ENCODE peak calls at places on chromosome 1, in nine cellular contexts. One of them, this sample, is unnamed.

GRCh38 chr1:14983277-14983676 is 170.3 kb upstream of the TMEM51 start:
- DNase-seq in IMR-90: no peak
- DNase-seq in lower lobe of right lung: no peak
- DNase-seq in substantia nigra: no peak
- DNase-seq in colonic mucosa: no peak
- DNase-seq in uterus: no peak
- DNase-seq in H9: no peak
- DNase-seq in epithelial cell of prostate: no peak
- DNase-seq in thoracic aorta: no peak
- DNase-seq in this sample: no peak

GRCh38 chr1:168202941-168203654 is 22.7 kb upstream of the SFT2D2 start:
- DNase-seq in IMR-90: peak
- DNase-seq in epithelial cell of prostate: no peak
- DNase-seq in uterus: peak
- DNase-seq in lower lobe of right lung: no peak
- DNase-seq in colonic mucosa: no peak
- DNase-seq in thoracic aorta: no peak
- DNase-seq in H9: no peak
- DNase-seq in substantia nigra: no peak
- DNase-seq in this sample: no peak

GRCh38 chr1:36667836-36668235 is 185.1 kb upstream of the CSF3R start:
- DNase-seq in uterus: no peak
- DNase-seq in epithelial cell of prostate: no peak
- DNase-seq in IMR-90: no peak
- DNase-seq in substantia nigra: no peak
- DNase-seq in colonic mucosa: no peak
- DNase-seq in lower lobe of right lung: no peak
- DNase-seq in H9: no peak
- DNase-seq in thoracic aorta: no peak
- DNase-seq in this sample: no peak

GRCh38 chr1:184069675-184070074 is 18.1 kb downstream of the TSEN15 start:
- DNase-seq in IMR-90: peak
- DNase-seq in uterus: no peak
- DNase-seq in substantia nigra: no peak
- DNase-seq in H9: no peak
- DNase-seq in colonic mucosa: no peak
- DNase-seq in thoracic aorta: no peak
- DNase-seq in lower lobe of right lung: no peak
- DNase-seq in epithelial cell of prostate: no peak
- DNase-seq in this sample: no peak

GRCh38 chr1:55280731-55281130 is 65.6 kb upstream of the USP24 start:
- DNase-seq in IMR-90: peak
- DNase-seq in H9: no peak
- DNase-seq in substantia nigra: no peak
- DNase-seq in uterus: no peak
- DNase-seq in lower lobe of right lung: no peak
- DNase-seq in thoracic aorta: no peak
- DNase-seq in epithelial cell of prostate: no peak
- DNase-seq in colonic mucosa: no peak
- DNase-seq in this sample: no peak

GRCh38 chr1:116569776-116570357 is 959 bp downstream of the CD58 start:
- DNase-seq in IMR-90: no peak
- DNase-seq in uterus: peak
- DNase-seq in H9: no peak
- DNase-seq in lower lobe of right lung: peak
- DNase-seq in substantia nigra: peak
- DNase-seq in colonic mucosa: peak
- DNase-seq in thoracic aorta: no peak
- DNase-seq in epithelial cell of prostate: no peak
- DNase-seq in this sample: no peak

GRCh38 chr1:201288007-201288406 is 4.7 kb downstream of the PKP1 start:
- DNase-seq in thoracic aorta: no peak
- DNase-seq in H9: no peak
- DNase-seq in colonic mucosa: no peak
- DNase-seq in substantia nigra: no peak
- DNase-seq in epithelial cell of prostate: no peak
- DNase-seq in IMR-90: no peak
- DNase-seq in uterus: no peak
- DNase-seq in lower lobe of right lung: no peak
- DNase-seq in this sample: no peak

GRCh38 chr1:89608627-89609338 is 24.1 kb upstream of the LRRC8C start:
- DNase-seq in substantia nigra: no peak
- DNase-seq in epithelial cell of prostate: no peak
- DNase-seq in colonic mucosa: no peak
- DNase-seq in lower lobe of right lung: no peak
- DNase-seq in H9: no peak
- DNase-seq in IMR-90: no peak
- DNase-seq in thoracic aorta: no peak
- DNase-seq in uterus: no peak
- DNase-seq in this sample: no peak

GRCh38 chr1:13927736-13928135 is 227.7 kb downstream of the PRDM2 start:
- DNase-seq in epithelial cell of prostate: no peak
- DNase-seq in H9: no peak
- DNase-seq in thoracic aorta: no peak
- DNase-seq in substantia nigra: no peak
- DNase-seq in lower lobe of right lung: no peak
- DNase-seq in IMR-90: no peak
- DNase-seq in uterus: no peak
- DNase-seq in colonic mucosa: no peak
- DNase-seq in this sample: no peak

GRCh38 chr1:187513190-187513589 is 684.4 kb downstream of the PLA2G4A start:
- DNase-seq in lower lobe of right lung: no peak
- DNase-seq in thoracic aorta: no peak
- DNase-seq in H9: no peak
- DNase-seq in substantia nigra: no peak
- DNase-seq in IMR-90: no peak
- DNase-seq in uterus: no peak
- DNase-seq in colonic mucosa: no peak
- DNase-seq in epithelial cell of prostate: no peak
- DNase-seq in this sample: no peak

GRCh38 chr1:247407180-247407616 is 8.8 kb upstream of the NLRP3 start:
- DNase-seq in lower lobe of right lung: peak
- DNase-seq in colonic mucosa: no peak
- DNase-seq in H9: no peak
- DNase-seq in substantia nigra: no peak
- DNase-seq in uterus: no peak
- DNase-seq in epithelial cell of prostate: no peak
- DNase-seq in IMR-90: no peak
- DNase-seq in thoracic aorta: no peak
- DNase-seq in this sample: no peak

GRCh38 chr1:241603626-241604337 is 36.4 kb downstream of the CHML start:
- DNase-seq in lower lobe of right lung: no peak
- DNase-seq in IMR-90: peak
- DNase-seq in colonic mucosa: no peak
- DNase-seq in H9: no peak
- DNase-seq in uterus: no peak
- DNase-seq in thoracic aorta: no peak
- DNase-seq in epithelial cell of prostate: no peak
- DNase-seq in substantia nigra: no peak
- DNase-seq in this sample: no peak

GRCh38 chr1:233700338-233700737 is 86.4 kb downstream of the KCNK1 start:
- DNase-seq in colonic mucosa: no peak
- DNase-seq in substantia nigra: no peak
- DNase-seq in uterus: no peak
- DNase-seq in epithelial cell of prostate: no peak
- DNase-seq in lower lobe of right lung: no peak
- DNase-seq in thoracic aorta: no peak
- DNase-seq in H9: no peak
- DNase-seq in IMR-90: no peak
- DNase-seq in this sample: no peak

GRCh38 chr1:934991-935750 is 11.4 kb downstream of the SAMD11 start:
- DNase-seq in colonic mucosa: no peak
- DNase-seq in IMR-90: no peak
- DNase-seq in uterus: no peak
- DNase-seq in lower lobe of right lung: no peak
- DNase-seq in epithelial cell of prostate: no peak
- DNase-seq in H9: no peak
- DNase-seq in thoracic aorta: no peak
- DNase-seq in substantia nigra: no peak
- DNase-seq in this sample: no peak

GRCh38 chr1:47190807-47191206 is 971 bp upstream of the PDZK1IP1 start:
- DNase-seq in IMR-90: no peak
- DNase-seq in thoracic aorta: no peak
- DNase-seq in uterus: no peak
- DNase-seq in epithelial cell of prostate: no peak
- DNase-seq in colonic mucosa: no peak
- DNase-seq in substantia nigra: no peak
- DNase-seq in lower lobe of right lung: no peak
- DNase-seq in H9: peak
- DNase-seq in this sample: no peak

GRCh38 chr1:183777359-183777758 is 27.6 kb upstream of the RGL1 start:
- DNase-seq in thoracic aorta: no peak
- DNase-seq in IMR-90: peak
- DNase-seq in epithelial cell of prostate: no peak
- DNase-seq in lower lobe of right lung: no peak
- DNase-seq in colonic mucosa: no peak
- DNase-seq in H9: no peak
- DNase-seq in substantia nigra: no peak
- DNase-seq in uterus: no peak
- DNase-seq in this sample: no peak

DNA sequence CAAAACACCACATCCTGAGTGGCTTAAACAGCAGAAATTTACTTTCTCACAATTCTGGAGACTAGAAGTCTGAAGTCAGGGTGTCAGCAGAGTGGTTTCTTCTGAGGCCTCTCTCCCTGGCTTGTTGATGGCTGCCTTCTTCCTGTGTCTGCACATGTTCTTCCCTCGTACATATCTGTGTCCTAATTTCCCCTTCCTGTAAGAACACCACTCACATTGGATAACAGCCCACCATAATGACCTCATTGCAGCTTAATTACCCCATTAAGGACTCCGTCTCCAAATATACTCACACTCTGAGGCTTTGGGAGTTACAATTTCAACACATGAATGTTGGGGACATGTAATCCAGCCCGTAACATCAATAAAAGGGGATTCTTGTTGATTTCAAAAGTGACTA is 23.4 kb downstream of the C8A start:
- DNase-seq in lower lobe of right lung: no peak
- DNase-seq in H9: no peak
- DNase-seq in substantia nigra: no peak
- DNase-seq in thoracic aorta: no peak
- DNase-seq in uterus: no peak
- DNase-seq in colonic mucosa: no peak
- DNase-seq in epithelial cell of prostate: no peak
- DNase-seq in IMR-90: peak
- DNase-seq in this sample: no peak
- H3K27ac ChIP-seq in lower lobe of right lung: no peak
- H3K27ac ChIP-seq in H9: no peak
- H3K27ac ChIP-seq in substantia nigra: no peak
- H3K27ac ChIP-seq in thoracic aorta: no peak
- H3K27ac ChIP-seq in uterus: no peak
- H3K27ac ChIP-seq in colonic mucosa: no peak
- H3K27ac ChIP-seq in epithelial cell of prostate: no peak
- H3K27ac ChIP-seq in IMR-90: no peak
- H3K27ac ChIP-seq in this sample: no peak

GRCh38 chr1:109503935-109504334 is 5.6 kb downstream of the AMIGO1 start:
- DNase-seq in thoracic aorta: no peak
- DNase-seq in uterus: no peak
- DNase-seq in epithelial cell of prostate: no peak
- DNase-seq in H9: no peak
- DNase-seq in IMR-90: no peak
- DNase-seq in substantia nigra: no peak
- DNase-seq in lower lobe of right lung: no peak
- DNase-seq in colonic mucosa: peak
- DNase-seq in this sample: no peak
- H3K27ac ChIP-seq in thoracic aorta: no peak
- H3K27ac ChIP-seq in uterus: no peak
- H3K27ac ChIP-seq in epithelial cell of prostate: no peak
- H3K27ac ChIP-seq in H9: no peak
- H3K27ac ChIP-seq in IMR-90: no peak
- H3K27ac ChIP-seq in substantia nigra: no peak
- H3K27ac ChIP-seq in lower lobe of right lung: no peak
- H3K27ac ChIP-seq in colonic mucosa: no peak
- H3K27ac ChIP-seq in this sample: no peak

DNA sequence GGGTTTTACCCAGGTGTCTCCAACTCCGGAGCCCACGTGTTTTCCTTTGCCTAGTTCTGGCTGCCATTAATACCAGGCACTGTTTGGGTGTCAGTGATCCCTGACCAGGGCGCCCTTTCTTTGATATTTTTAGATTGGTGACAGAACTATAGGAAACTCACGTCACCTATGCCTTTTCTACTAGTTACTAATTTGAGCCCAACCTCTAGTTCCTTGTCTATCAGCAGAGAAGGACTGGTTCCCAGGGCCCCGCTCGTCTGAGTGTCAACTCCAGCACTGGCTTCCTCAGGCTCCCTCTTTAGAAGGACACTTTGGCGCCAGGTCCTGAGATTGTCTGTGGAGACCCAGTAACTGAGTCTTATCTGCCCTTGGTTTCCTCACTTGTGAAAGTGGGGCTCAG is 9.4 kb downstream of the MFN2 start:
- DNase-seq in colonic mucosa: no peak
- DNase-seq in H9: no peak
- DNase-seq in thoracic aorta: no peak
- DNase-seq in epithelial cell of prostate: no peak
- DNase-seq in substantia nigra: no peak
- DNase-seq in lower lobe of right lung: no peak
- DNase-seq in IMR-90: no peak
- DNase-seq in uterus: no peak
- DNase-seq in this sample: no peak
- H3K27ac ChIP-seq in colonic mucosa: no peak
- H3K27ac ChIP-seq in H9: no peak
- H3K27ac ChIP-seq in thoracic aorta: no peak
- H3K27ac ChIP-seq in epithelial cell of prostate: no peak
- H3K27ac ChIP-seq in substantia nigra: no peak
- H3K27ac ChIP-seq in lower lobe of right lung: peak
- H3K27ac ChIP-seq in IMR-90: no peak
- H3K27ac ChIP-seq in uterus: peak
- H3K27ac ChIP-seq in this sample: no peak

DNA sequence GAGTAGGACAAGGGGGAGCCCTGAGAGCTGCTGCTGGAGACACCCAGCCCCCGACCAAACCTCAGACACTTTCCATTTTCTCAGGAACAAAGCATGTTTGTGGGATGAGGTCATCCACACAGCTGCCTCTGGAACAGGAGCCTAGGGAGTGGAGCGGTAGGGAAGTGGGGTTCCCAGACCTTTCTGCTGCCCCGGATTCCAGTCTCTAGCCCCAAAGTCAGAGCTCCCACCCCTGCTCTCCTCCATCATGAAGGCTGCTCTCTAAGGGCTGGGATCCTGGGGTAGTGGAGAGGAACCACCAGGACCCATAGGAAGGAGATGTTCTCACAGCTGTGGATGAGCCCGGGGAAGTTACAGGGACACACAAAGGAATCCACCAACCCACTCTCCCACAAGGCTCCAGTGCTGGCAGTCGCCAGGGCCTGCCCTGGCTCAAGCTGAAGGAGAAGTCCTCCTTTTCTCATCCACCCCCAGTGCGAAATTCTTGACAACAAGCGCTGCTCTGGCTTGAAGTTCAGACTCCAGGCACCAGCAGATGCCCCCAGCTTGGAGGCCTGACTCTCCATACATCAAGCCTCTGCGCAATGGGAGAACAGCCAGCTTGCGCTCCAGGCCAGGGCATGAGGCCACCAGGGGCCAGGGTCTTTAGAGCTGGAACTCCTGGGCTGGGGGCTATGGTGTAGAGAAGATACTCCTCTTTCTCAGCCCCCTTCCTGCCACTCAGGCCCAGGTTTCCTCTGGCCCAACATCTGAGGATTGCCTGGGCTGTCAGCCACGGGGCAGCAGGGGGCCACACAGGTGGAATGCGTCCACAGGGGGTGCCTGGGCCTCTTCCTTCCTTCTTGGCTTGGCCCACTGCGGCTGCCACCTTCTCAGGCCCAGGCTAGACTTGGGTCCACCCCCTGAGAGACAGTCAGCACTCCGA is 4.5 kb downstream of the FHL3 start:
- DNase-seq in IMR-90: peak
- DNase-seq in substantia nigra: no peak
- DNase-seq in uterus: peak
- DNase-seq in epithelial cell of prostate: no peak
- DNase-seq in H9: peak
- DNase-seq in colonic mucosa: no peak
- DNase-seq in thoracic aorta: no peak
- DNase-seq in lower lobe of right lung: no peak
- DNase-seq in this sample: no peak
- H3K27ac ChIP-seq in IMR-90: peak
- H3K27ac ChIP-seq in substantia nigra: peak
- H3K27ac ChIP-seq in uterus: peak
- H3K27ac ChIP-seq in epithelial cell of prostate: peak
- H3K27ac ChIP-seq in H9: no peak
- H3K27ac ChIP-seq in colonic mucosa: peak
- H3K27ac ChIP-seq in thoracic aorta: peak
- H3K27ac ChIP-seq in lower lobe of right lung: peak
- H3K27ac ChIP-seq in this sample: peak